ENCODE peak calls at places on chromosomes 6 and 20, in five cellular contexts. Y is colonic mucosa; V is heart left ventricle; R is BJ; E is CD8-positive, alpha-beta T cell. D is an unnamed sample. For H3K36me3, the result is how much of the 10 kb centered on the place peaks cover.

GRCh38 chr20:47272893-47273590 is 83.5 kb downstream of the ZMYND8 start:
- DNase-seq in V (no peak), R (no peak), Y (peak), E (peak), D (peak)

GRCh38 chr6:128305228-128305627 is 215.2 kb downstream of the PTPRK start:
- DNase-seq in V (no peak), E (no peak), R (peak), Y (no peak), D (no peak)

GRCh38 chr20:50305636-50306477 is 115.2 kb downstream of the CEBPB start:
- DNase-seq in V (no peak), Y (peak), R (peak), E (no peak), D (peak)

GRCh38 chr6:21874372-21874771 is 280.8 kb downstream of the SOX4 start:
- DNase-seq in R (no peak), E (no peak), Y (no peak), V (no peak), D (no peak)

GRCh38 chr6:15510121-15510520 is 152.7 kb downstream of the DTNBP1 start:
- DNase-seq in R (no peak), V (no peak), Y (no peak), E (no peak), D (no peak)

GRCh38 chr20:62466806-62467537 is 8.8 kb downstream of the GATA5 start:
- DNase-seq in Y (no peak), V (no peak), E (no peak), R (no peak), D (no peak)

GRCh38 chr6:125310994-125311649 is 9.4 kb upstream of the HDDC2 start:
- DNase-seq in R (no peak), E (peak), V (peak), Y (no peak), D (no peak)

GRCh38 chr6:45420083-45420908 is 42.6 kb upstream of the SUPT3H start:
- DNase-seq in E (peak), R (no peak), Y (peak), V (peak), D (no peak)

GRCh38 chr20:32945710-32946221 is 58.5 kb downstream of the SUN5 start:
- DNase-seq in R (no peak), E (no peak), V (no peak), Y (no peak), D (no peak)

GRCh38 chr20:46130534-46130933 is 12.4 kb downstream of the CD40 start:
- DNase-seq in V (no peak), R (no peak), E (no peak), Y (no peak), D (no peak)

GRCh38 chr20:59033616-59034165 is 1.6 kb upstream of the ATP5F1E start:
- DNase-seq in V (no peak), Y (no peak), E (no peak), R (no peak), D (no peak)

GRCh38 chr6:125947581-125947980 is 9.0 kb upstream of the HINT3 start:
- DNase-seq in E (no peak), R (no peak), Y (no peak), V (no peak), D (no peak)

GRCh38 chr20:35166242-35166830 is 5.5 kb upstream of the PROCR start:
- DNase-seq in E (no peak), V (peak), Y (peak), R (no peak), D (peak)

GRCh38 chr6:329888-330691 is 37.8 kb downstream of the DUSP22 start:
- DNase-seq in E (no peak), V (no peak), R (no peak), Y (no peak), D (no peak)

GRCh38 chr6:113734886-113735481 is 122.2 kb upstream of the MARCKS start:
- DNase-seq in R (no peak), V (no peak), Y (no peak), E (no peak), D (no peak)

GRCh38 chr6:113733386-113733785 is 123.8 kb upstream of the MARCKS start:
- DNase-seq in E (no peak), Y (no peak), V (no peak), R (no peak), D (no peak)

GRCh38 chr6:113731528-113731927 is 125.6 kb upstream of the MARCKS start:
- DNase-seq in V (no peak), E (no peak), R (no peak), Y (peak), D (no peak)

GRCh38 chr6:113735487-113735886 is 121.7 kb upstream of the MARCKS start:
- DNase-seq in Y (no peak), R (no peak), E (no peak), V (no peak), D (no peak)

DNA sequence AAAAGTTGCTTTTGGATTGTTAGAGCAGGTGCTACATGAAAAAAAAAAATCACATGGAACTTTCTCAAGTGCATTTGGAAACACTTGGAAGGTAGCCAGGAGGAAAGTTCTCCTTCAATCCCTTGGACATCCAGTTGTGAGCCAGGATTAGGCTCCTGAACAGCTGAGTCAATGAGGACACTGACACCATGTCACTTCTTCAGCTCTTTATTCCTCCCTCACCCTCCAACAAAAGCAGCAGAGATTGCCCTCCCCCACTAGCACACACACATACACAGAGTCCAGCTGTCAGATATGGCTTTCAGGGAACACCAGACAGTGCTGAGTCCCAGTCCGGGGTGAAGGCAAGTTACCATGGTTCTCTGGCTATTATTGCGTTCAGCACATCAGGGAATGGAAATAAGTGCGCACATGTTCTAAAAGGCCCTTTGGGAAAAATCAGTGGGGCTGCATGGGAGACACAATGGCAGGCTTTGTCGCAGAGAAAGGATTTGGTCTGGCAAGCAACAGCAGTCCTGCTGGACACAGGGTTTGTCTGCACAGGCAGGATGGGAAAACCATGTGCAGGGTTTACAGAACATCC is 124.7 kb upstream of the MARCKS start:
- DNase-seq in R (no peak), Y (peak), V (peak), E (no peak), D (no peak)
- TF ChIP-seq CTCF in R (no peak), Y (no peak), V (peak), E (no peak), D (no peak)

DNA sequence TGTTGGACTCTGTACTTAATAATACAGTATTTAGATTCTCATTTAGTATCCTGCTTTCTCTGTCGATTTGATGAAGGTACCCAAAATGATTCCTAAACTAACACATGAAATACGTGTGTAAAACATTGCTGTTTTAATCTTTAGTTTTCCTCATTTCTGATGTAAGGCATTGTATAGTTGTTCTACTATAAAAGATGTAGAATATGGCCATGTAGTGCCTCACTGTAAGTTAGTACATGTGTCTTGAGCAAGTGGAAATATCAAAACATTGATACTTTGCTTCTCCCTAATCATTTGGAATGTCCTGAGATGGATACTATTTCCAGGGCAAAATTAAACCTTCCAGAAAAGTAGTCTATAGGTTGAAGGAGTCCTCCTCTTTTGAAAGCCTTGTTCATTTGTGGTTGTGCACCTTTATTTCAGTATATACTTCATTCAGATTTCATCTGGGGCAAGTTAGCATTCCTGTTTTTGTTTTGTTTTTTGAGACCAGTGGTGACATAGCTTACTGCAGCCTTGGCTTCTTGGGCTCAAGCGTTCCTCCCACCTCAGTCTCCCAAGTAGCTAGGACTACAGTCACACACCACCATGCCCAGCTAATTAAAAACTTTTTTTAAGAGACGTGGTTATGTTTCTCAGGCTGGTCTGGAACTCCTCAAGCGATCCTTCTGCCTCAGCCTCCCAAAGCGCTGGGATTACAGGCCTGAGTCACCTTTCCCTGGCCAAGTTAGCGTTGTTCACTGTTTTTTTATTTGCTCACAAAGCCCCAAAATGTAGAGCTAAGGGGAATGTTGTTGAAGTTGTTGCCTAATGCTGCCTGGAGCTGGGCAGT is 11.6 kb downstream of the SRSF3 start:
- DNase-seq in R (no peak), Y (no peak), E (no peak), V (no peak), D (peak)
- H3K36me3 ChIP-seq in R (under half), Y (under half), E (half or more), V (half or more), D (half or more)

GRCh38 chr20:5058873-5059272 is 57.6 kb upstream of the SLC23A2 start:
- DNase-seq in E (no peak), R (no peak), Y (no peak), V (no peak), D (no peak)

GRCh38 chr20:5061209-5061608 is 58.5 kb downstream of the PCNA start:
- DNase-seq in R (no peak), Y (no peak), E (no peak), V (no peak), D (no peak)

GRCh38 chr20:5056801-5057599 is 55.7 kb upstream of the SLC23A2 start:
- DNase-seq in E (peak), Y (peak), R (no peak), V (peak), D (peak)
- TF ChIP-seq CTCF in E (peak), Y (peak), R (peak), V (no peak), D (no peak)

DNA sequence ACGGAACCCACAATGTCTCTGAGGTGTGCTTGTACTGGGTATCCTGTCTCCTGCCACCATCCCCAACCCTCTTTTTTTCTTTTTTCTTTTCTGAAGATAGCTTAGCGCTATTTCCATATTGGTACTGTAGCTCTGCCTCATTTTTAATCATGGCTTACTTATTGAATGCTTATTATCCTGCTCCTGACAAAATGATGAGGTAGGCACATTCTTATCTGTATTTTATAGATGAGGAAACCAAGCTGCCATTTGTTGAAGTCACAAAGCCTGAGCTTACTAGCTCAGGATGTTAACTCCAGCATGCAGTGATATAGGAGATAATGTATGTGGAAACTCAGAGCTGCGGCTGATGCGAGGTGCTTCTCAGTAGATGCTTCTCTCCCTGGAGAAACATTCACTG is 61.4 kb upstream of the GPR6 start:
- DNase-seq in V (no peak), E (no peak), Y (no peak), R (no peak), D (no peak)
- H3K36me3 ChIP-seq in V (under half), E (under half), Y (under half), R (under half), D (under half)

GRCh38 chr6:33481192-33481591 is 26.8 kb downstream of the ZBTB9 start:
- DNase-seq in Y (no peak), V (no peak), E (peak), R (no peak), D (no peak)
- TF ChIP-seq CTCF in Y (no peak), V (no peak), E (no peak), R (no peak), D (no peak)

GRCh38 chr6:89216411-89216810 is 747 bp downstream of the GABRR1 start:
- DNase-seq in Y (no peak), E (no peak), V (no peak), R (no peak), D (peak)
- H3K36me3 ChIP-seq in Y (under half), E (under half), V (under half), R (under half), D (under half)